ENCODE peak calls at places on chromosomes 11 and 22, in nine cellular contexts. One of them, this sample, is unnamed.

GRCh38 chr11:80320226-80320625 is 879.4 kb upstream of the TENM4 start:
- DNase-seq in AG04450: no peak
- DNase-seq in tibial nerve: no peak
- DNase-seq in ovary: no peak
- DNase-seq in astrocyte of the spinal cord: no peak
- DNase-seq in AG09319: no peak
- DNase-seq in B cell: no peak
- DNase-seq in AG10803: no peak
- DNase-seq in prostate gland: no peak
- DNase-seq in this sample: no peak

GRCh38 chr11:78562398-78562797 is 12.3 kb downstream of the NARS2 start:
- DNase-seq in B cell: no peak
- DNase-seq in ovary: no peak
- DNase-seq in AG10803: peak
- DNase-seq in AG04450: no peak
- DNase-seq in prostate gland: no peak
- DNase-seq in astrocyte of the spinal cord: peak
- DNase-seq in tibial nerve: no peak
- DNase-seq in AG09319: no peak
- DNase-seq in this sample: no peak

GRCh38 chr11:44862546-44863101 is 88.1 kb downstream of the TP53I11 start:
- DNase-seq in B cell: no peak
- DNase-seq in ovary: no peak
- DNase-seq in AG04450: no peak
- DNase-seq in AG09319: no peak
- DNase-seq in tibial nerve: no peak
- DNase-seq in AG10803: no peak
- DNase-seq in astrocyte of the spinal cord: peak
- DNase-seq in prostate gland: no peak
- DNase-seq in this sample: no peak

GRCh38 chr11:132300283-132300682 is 929.9 kb downstream of the NTM start:
- DNase-seq in AG09319: no peak
- DNase-seq in prostate gland: no peak
- DNase-seq in AG10803: no peak
- DNase-seq in tibial nerve: no peak
- DNase-seq in B cell: no peak
- DNase-seq in astrocyte of the spinal cord: no peak
- DNase-seq in AG04450: no peak
- DNase-seq in ovary: no peak
- DNase-seq in this sample: no peak

GRCh38 chr11:9302448-9302847 is 11.9 kb downstream of the TMEM41B start:
- DNase-seq in astrocyte of the spinal cord: no peak
- DNase-seq in ovary: no peak
- DNase-seq in AG10803: no peak
- DNase-seq in AG09319: no peak
- DNase-seq in AG04450: no peak
- DNase-seq in tibial nerve: no peak
- DNase-seq in prostate gland: no peak
- DNase-seq in B cell: no peak
- DNase-seq in this sample: no peak

GRCh38 chr11:8863838-8864237 is 47.2 kb upstream of the AKIP1 start:
- DNase-seq in AG10803: peak
- DNase-seq in tibial nerve: no peak
- DNase-seq in B cell: no peak
- DNase-seq in astrocyte of the spinal cord: peak
- DNase-seq in prostate gland: no peak
- DNase-seq in AG09319: no peak
- DNase-seq in AG04450: no peak
- DNase-seq in ovary: no peak
- DNase-seq in this sample: no peak

GRCh38 chr11:1150769-1151365 is 6.9 kb upstream of the MUC5AC start:
- DNase-seq in prostate gland: no peak
- DNase-seq in AG10803: peak
- DNase-seq in astrocyte of the spinal cord: peak
- DNase-seq in ovary: no peak
- DNase-seq in tibial nerve: peak
- DNase-seq in B cell: no peak
- DNase-seq in AG09319: no peak
- DNase-seq in AG04450: no peak
- DNase-seq in this sample: no peak

GRCh38 chr22:25388866-25389540 is 169.6 kb downstream of the CRYBB2 start:
- DNase-seq in tibial nerve: no peak
- DNase-seq in AG10803: no peak
- DNase-seq in astrocyte of the spinal cord: no peak
- DNase-seq in AG09319: no peak
- DNase-seq in ovary: no peak
- DNase-seq in AG04450: no peak
- DNase-seq in B cell: no peak
- DNase-seq in prostate gland: no peak
- DNase-seq in this sample: no peak

GRCh38 chr11:44928807-44929206 is 21.9 kb downstream of the TP53I11 start:
- DNase-seq in AG04450: no peak
- DNase-seq in B cell: no peak
- DNase-seq in prostate gland: no peak
- DNase-seq in tibial nerve: no peak
- DNase-seq in ovary: no peak
- DNase-seq in AG09319: no peak
- DNase-seq in AG10803: no peak
- DNase-seq in astrocyte of the spinal cord: no peak
- DNase-seq in this sample: no peak

GRCh38 chr11:28858076-28858475 is 749.9 kb downstream of the METTL15 start:
- DNase-seq in AG09319: no peak
- DNase-seq in AG10803: peak
- DNase-seq in astrocyte of the spinal cord: no peak
- DNase-seq in AG04450: no peak
- DNase-seq in ovary: no peak
- DNase-seq in prostate gland: no peak
- DNase-seq in tibial nerve: no peak
- DNase-seq in B cell: no peak
- DNase-seq in this sample: no peak

GRCh38 chr11:14773755-14774154 is 118.3 kb downstream of the CYP2R1 start:
- DNase-seq in AG10803: no peak
- DNase-seq in tibial nerve: no peak
- DNase-seq in prostate gland: no peak
- DNase-seq in AG09319: no peak
- DNase-seq in astrocyte of the spinal cord: no peak
- DNase-seq in ovary: no peak
- DNase-seq in B cell: no peak
- DNase-seq in AG04450: no peak
- DNase-seq in this sample: no peak
- TF ChIP-seq CTCF in AG10803: no peak
- TF ChIP-seq CTCF in tibial nerve: no peak
- TF ChIP-seq CTCF in prostate gland: no peak
- TF ChIP-seq CTCF in AG09319: no peak
- TF ChIP-seq CTCF in astrocyte of the spinal cord: peak
- TF ChIP-seq CTCF in ovary: no peak
- TF ChIP-seq CTCF in B cell: peak
- TF ChIP-seq CTCF in AG04450: peak
- TF ChIP-seq CTCF in this sample: no peak

GRCh38 chr22:23849009-23850006 is 8.4 kb upstream of the SLC2A11 start:
- DNase-seq in B cell: peak
- DNase-seq in tibial nerve: peak
- DNase-seq in AG10803: peak
- DNase-seq in ovary: peak
- DNase-seq in prostate gland: peak
- DNase-seq in AG09319: peak
- DNase-seq in AG04450: no peak
- DNase-seq in astrocyte of the spinal cord: peak
- DNase-seq in this sample: peak
- TF ChIP-seq CTCF in B cell: peak
- TF ChIP-seq CTCF in tibial nerve: peak
- TF ChIP-seq CTCF in AG10803: peak
- TF ChIP-seq CTCF in ovary: peak
- TF ChIP-seq CTCF in prostate gland: peak
- TF ChIP-seq CTCF in AG09319: peak
- TF ChIP-seq CTCF in AG04450: peak
- TF ChIP-seq CTCF in astrocyte of the spinal cord: peak
- TF ChIP-seq CTCF in this sample: peak

GRCh38 chr22:45159652-45160462 is 3.9 kb upstream of the NUP50 start:
- DNase-seq in AG04450: no peak
- DNase-seq in B cell: no peak
- DNase-seq in astrocyte of the spinal cord: no peak
- DNase-seq in AG10803: no peak
- DNase-seq in AG09319: no peak
- DNase-seq in prostate gland: no peak
- DNase-seq in ovary: no peak
- DNase-seq in tibial nerve: no peak
- DNase-seq in this sample: no peak
- TF ChIP-seq CTCF in AG04450: peak
- TF ChIP-seq CTCF in B cell: no peak
- TF ChIP-seq CTCF in astrocyte of the spinal cord: no peak
- TF ChIP-seq CTCF in AG10803: peak
- TF ChIP-seq CTCF in AG09319: no peak
- TF ChIP-seq CTCF in prostate gland: no peak
- TF ChIP-seq CTCF in ovary: no peak
- TF ChIP-seq CTCF in tibial nerve: no peak
- TF ChIP-seq CTCF in this sample: no peak

DNA sequence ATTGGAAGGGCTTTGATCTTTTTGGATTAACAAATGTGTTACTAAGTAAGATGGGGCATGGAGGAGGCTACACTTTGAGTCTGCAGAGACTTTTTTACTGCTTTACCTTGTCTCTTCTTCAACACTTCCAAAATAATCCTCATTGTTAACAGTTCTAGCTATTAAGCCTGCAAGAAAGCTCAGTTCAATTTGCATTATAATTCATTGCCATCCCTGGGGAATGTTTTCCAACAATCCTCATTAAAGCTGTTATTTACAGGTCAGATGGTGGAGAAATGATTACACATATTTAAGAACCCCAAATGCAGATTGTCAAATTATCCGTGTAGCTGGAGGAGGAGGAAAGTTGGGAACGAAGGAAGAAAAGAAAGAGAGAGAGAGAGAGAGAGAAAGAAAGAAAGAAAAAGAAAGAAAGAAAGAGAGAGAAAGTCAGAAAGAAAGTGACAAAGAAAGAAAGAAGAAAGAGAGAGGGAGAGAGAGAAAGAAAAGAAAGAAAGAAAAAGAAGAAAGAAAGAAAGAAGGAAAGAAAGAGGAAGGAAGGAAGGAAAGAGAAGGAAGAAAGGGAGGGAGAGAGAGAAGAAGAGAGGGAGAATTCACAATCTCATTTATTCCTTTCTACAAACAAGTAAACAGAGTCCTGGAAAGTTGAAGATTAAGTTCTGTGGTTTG is 443.9 kb downstream of the INSC start:
- DNase-seq in astrocyte of the spinal cord: no peak
- DNase-seq in tibial nerve: no peak
- DNase-seq in ovary: no peak
- DNase-seq in prostate gland: no peak
- DNase-seq in AG04450: no peak
- DNase-seq in AG10803: no peak
- DNase-seq in AG09319: no peak
- DNase-seq in B cell: no peak
- DNase-seq in this sample: no peak
- TF ChIP-seq CTCF in astrocyte of the spinal cord: no peak
- TF ChIP-seq CTCF in tibial nerve: no peak
- TF ChIP-seq CTCF in ovary: no peak
- TF ChIP-seq CTCF in prostate gland: no peak
- TF ChIP-seq CTCF in AG04450: no peak
- TF ChIP-seq CTCF in AG10803: no peak
- TF ChIP-seq CTCF in AG09319: no peak
- TF ChIP-seq CTCF in B cell: peak
- TF ChIP-seq CTCF in this sample: no peak

GRCh38 chr22:45251828-45252227 is 11.1 kb upstream of the KIAA0930 start:
- DNase-seq in tibial nerve: no peak
- DNase-seq in ovary: no peak
- DNase-seq in B cell: no peak
- DNase-seq in AG09319: no peak
- DNase-seq in AG10803: no peak
- DNase-seq in AG04450: no peak
- DNase-seq in astrocyte of the spinal cord: no peak
- DNase-seq in prostate gland: no peak
- DNase-seq in this sample: no peak
- TF ChIP-seq CTCF in tibial nerve: no peak
- TF ChIP-seq CTCF in ovary: no peak
- TF ChIP-seq CTCF in B cell: no peak
- TF ChIP-seq CTCF in AG09319: no peak
- TF ChIP-seq CTCF in AG10803: no peak
- TF ChIP-seq CTCF in AG04450: no peak
- TF ChIP-seq CTCF in astrocyte of the spinal cord: no peak
- TF ChIP-seq CTCF in prostate gland: no peak
- TF ChIP-seq CTCF in this sample: no peak

DNA sequence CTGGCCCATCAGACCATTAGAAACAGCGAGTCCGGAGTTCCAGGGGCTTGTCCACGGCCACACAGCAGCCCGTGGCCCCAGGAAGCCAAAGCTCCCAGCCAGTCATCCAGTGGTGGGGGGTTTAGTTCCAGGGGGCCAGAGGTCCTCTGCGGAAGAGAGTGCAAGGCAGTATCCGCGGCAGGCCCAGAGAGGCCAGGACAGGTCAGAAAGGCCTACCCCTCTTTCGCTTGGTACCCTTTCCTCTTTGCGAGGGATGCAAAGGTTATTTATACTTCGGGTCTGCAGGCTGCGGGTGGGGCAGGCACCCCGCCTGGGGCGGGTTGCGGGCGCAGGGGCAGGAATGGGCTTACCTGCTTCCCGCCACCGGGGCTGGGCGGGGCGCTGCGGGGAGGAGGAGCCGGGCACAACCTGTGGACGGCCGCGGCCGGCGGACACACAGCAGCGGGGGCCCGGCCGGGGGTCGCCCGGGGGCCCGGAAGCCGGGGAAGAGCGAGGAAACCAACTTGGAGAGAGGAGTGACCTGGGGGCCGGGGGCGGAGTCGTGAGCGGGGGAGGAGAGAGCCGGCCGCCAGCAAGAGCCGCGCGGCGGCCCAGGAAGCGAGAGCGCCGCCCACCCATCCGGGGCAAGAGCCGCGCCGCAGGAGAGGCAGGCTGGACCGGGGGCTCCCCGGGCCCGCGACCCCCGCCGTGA is at the start of gene SH3BP1:
- DNase-seq in AG10803: peak
- DNase-seq in B cell: no peak
- DNase-seq in astrocyte of the spinal cord: no peak
- DNase-seq in tibial nerve: no peak
- DNase-seq in AG09319: no peak
- DNase-seq in prostate gland: no peak
- DNase-seq in ovary: peak
- DNase-seq in AG04450: no peak
- DNase-seq in this sample: peak
- TF ChIP-seq CTCF in AG10803: no peak
- TF ChIP-seq CTCF in B cell: no peak
- TF ChIP-seq CTCF in astrocyte of the spinal cord: no peak
- TF ChIP-seq CTCF in tibial nerve: no peak
- TF ChIP-seq CTCF in AG09319: no peak
- TF ChIP-seq CTCF in prostate gland: no peak
- TF ChIP-seq CTCF in ovary: no peak
- TF ChIP-seq CTCF in AG04450: no peak
- TF ChIP-seq CTCF in this sample: peak

GRCh38 chr22:38214248-38215056 is 12.7 kb downstream of the MAFF start:
- DNase-seq in AG04450: no peak
- DNase-seq in B cell: peak
- DNase-seq in tibial nerve: no peak
- DNase-seq in prostate gland: peak
- DNase-seq in astrocyte of the spinal cord: peak
- DNase-seq in AG09319: no peak
- DNase-seq in AG10803: peak
- DNase-seq in ovary: peak
- DNase-seq in this sample: peak
- TF ChIP-seq CTCF in AG04450: no peak
- TF ChIP-seq CTCF in B cell: peak
- TF ChIP-seq CTCF in tibial nerve: peak
- TF ChIP-seq CTCF in prostate gland: peak
- TF ChIP-seq CTCF in astrocyte of the spinal cord: peak
- TF ChIP-seq CTCF in AG09319: peak
- TF ChIP-seq CTCF in AG10803: peak
- TF ChIP-seq CTCF in ovary: no peak
- TF ChIP-seq CTCF in this sample: no peak

This sample was measured in GM13977.